ENCODE peak calls at places on chromosomes 7 and 10, in five cellular contexts. O, Y, X, S and W are unnamed samples.
A peak's percentile ranks its signal among the peaks of the same experiment; 100 is the strongest.

GRCh38 chr7:44277851-44278250 is 47.5 kb downstream of the CAMK2B start:
- DNase-seq in O (peak; percentile 72), Y (no peak), X (peak; percentile 89), S (no peak), W (no peak)

GRCh38 chr10:29636178-29636577 is 1.4 kb upstream of the SVIL start:
- DNase-seq in O (peak; percentile 89), Y (no peak), X (no peak), S (no peak), W (no peak)

GRCh38 chr10:35822316-35822715 is 180.2 kb upstream of the FZD8 start:
- DNase-seq in O (peak; percentile 71), Y (peak; percentile 52), X (peak; percentile 89), S (no peak), W (peak; percentile 73)

GRCh38 chr10:21424511-21424910 is 101.0 kb downstream of the SKIDA1 start:
- DNase-seq in O (no peak), Y (no peak), X (no peak), S (no peak), W (no peak)

GRCh38 chr10:4982764-4983226 is 19.6 kb downstream of the AKR1C1 start:
- DNase-seq in O (peak; percentile 13), Y (no peak), X (no peak), S (no peak), W (no peak)

GRCh38 chr7:35384761-35385700 is 131.1 kb upstream of the TBX20 start:
- DNase-seq in O (peak; percentile 20), Y (no peak), X (peak; percentile 90), S (no peak), W (no peak)

GRCh38 chr7:106840342-106840741 is 24.7 kb upstream of the PIK3CG start:
- DNase-seq in O (peak; percentile 52), Y (peak; percentile 41), X (no peak), S (no peak), W (peak; percentile 29)

GRCh38 chr10:125156196-125156595 is 4.2 kb downstream of the CTBP2 start:
- DNase-seq in O (no peak), Y (no peak), X (no peak), S (no peak), W (no peak)

GRCh38 chr10:60130130-60130579 is 223.8 kb upstream of the CCDC6 start:
- DNase-seq in O (no peak), Y (peak; percentile 56), X (no peak), S (no peak), W (peak; percentile 57)

GRCh38 chr7:24135003-24135817 is 148.8 kb upstream of the NPY start:
- DNase-seq in O (no peak), Y (no peak), X (no peak), S (no peak), W (no peak)

GRCh38 chr10:127524869-127525268 is 24.2 kb upstream of the NPS start:
- DNase-seq in O (no peak), Y (no peak), X (no peak), S (no peak), W (no peak)